ENCODE peak calls at places on chromosomes 6 and 20, in nine cellular contexts. P is PC-9; S is uterus; K is IMR-90; L is dorsolateral prefrontal cortex; C is A549; E is CD8-positive, alpha-beta T cell; W is cardiac muscle cell; D is RWPE1. J is an unnamed sample.

GRCh38 chr6:146153040-146153758 is 124.3 kb downstream of the GRM1 start:
- DNase-seq in L (no peak), K (no peak), W (no peak), C (no peak), E (no peak), P (no peak), D (no peak), S (no peak), J (no peak)

GRCh38 chr6:152503541-152503940 is 133.6 kb downstream of the SYNE1 start:
- DNase-seq in S (no peak), P (no peak), W (peak), K (peak), E (no peak), D (peak), C (no peak), L (no peak), J (no peak)

GRCh38 chr20:38414769-38415450 is 20.2 kb downstream of the SNHG17 start:
- DNase-seq in D (no peak), K (no peak), P (no peak), W (no peak), C (no peak), E (no peak), S (no peak), L (no peak), J (no peak)

GRCh38 chr6:132236744-132237143 is 164.5 kb downstream of the MOXD1 start:
- DNase-seq in W (no peak), E (no peak), K (peak), D (no peak), S (no peak), P (no peak), L (no peak), C (no peak), J (no peak)

GRCh38 chr6:142275146-142276006 is 26.4 kb upstream of the ADGRG6 start:
- DNase-seq in D (peak), W (peak), S (no peak), K (peak), L (no peak), P (no peak), E (no peak), C (no peak), J (no peak)

GRCh38 chr6:3915076-3915791 is 66.1 kb downstream of the FAM50B start:
- DNase-seq in D (no peak), P (no peak), W (no peak), E (no peak), S (no peak), C (no peak), K (no peak), L (no peak), J (no peak)

GRCh38 chr6:56999049-56999448 is 44.1 kb downstream of the BEND6 start:
- DNase-seq in C (no peak), L (no peak), W (no peak), S (no peak), P (no peak), K (no peak), D (no peak), E (no peak), J (no peak)

GRCh38 chr20:19723834-19724430 is 34.1 kb upstream of the RIN2 start:
- DNase-seq in E (no peak), P (no peak), K (no peak), C (no peak), D (no peak), S (no peak), L (no peak), W (no peak), J (no peak)

GRCh38 chr6:118867181-118867580 is 26.8 kb upstream of the ASF1A start:
- DNase-seq in C (no peak), E (no peak), W (no peak), K (peak), L (no peak), P (no peak), D (no peak), S (no peak), J (no peak)

GRCh38 chr20:50303573-50304500 is 113.2 kb downstream of the CEBPB start:
- DNase-seq in K (peak), L (no peak), P (no peak), C (no peak), D (no peak), S (peak), W (peak), E (no peak), J (peak)

GRCh38 chr6:165974817-165975216 is 192.8 kb downstream of the TBXT start:
- DNase-seq in L (no peak), E (no peak), S (no peak), C (no peak), K (no peak), W (no peak), P (no peak), D (no peak), J (no peak)

GRCh38 chr6:79570802-79571367 is 33.7 kb upstream of the LCA5 start:
- DNase-seq in P (no peak), D (peak), E (no peak), C (peak), L (no peak), S (no peak), K (peak), W (peak), J (no peak)

GRCh38 chr6:166851426-166851825 is 104.9 kb downstream of the RNASET2 start:
- DNase-seq in S (no peak), D (no peak), P (no peak), E (no peak), K (no peak), L (peak), C (no peak), W (no peak), J (no peak)

GRCh38 chr6:37024665-37025337 is 19.3 kb downstream of the FGD2 start:
- DNase-seq in L (no peak), D (peak), W (no peak), C (peak), P (peak), K (peak), S (no peak), E (no peak), J (no peak)

GRCh38 chr20:31476313-31476623 is 1.2 kb downstream of the REM1 start:
- DNase-seq in P (no peak), D (no peak), W (no peak), S (no peak), L (no peak), K (no peak), C (no peak), E (no peak), J (no peak)

GRCh38 chr20:62219992-62220665 is at the start of gene HRH3:
- DNase-seq in D (peak), K (no peak), E (peak), L (no peak), C (no peak), S (no peak), W (peak), P (peak), J (no peak)

GRCh38 chr20:51750037-51750769 is 18.0 kb downstream of the ATP9A start:
- DNase-seq in L (peak), D (peak), E (no peak), S (peak), C (peak), P (peak), K (peak), W (peak), J (peak)

GRCh38 chr6:169964440-169965212 is 213.2 kb downstream of the ERMARD start:
- DNase-seq in K (no peak), L (no peak), C (no peak), E (no peak), S (no peak), W (no peak), D (no peak), P (no peak), J (no peak)

GRCh38 chr6:95686858-95687257 is 109.5 kb downstream of the MANEA start:
- DNase-seq in K (no peak), S (no peak), C (no peak), D (no peak), E (no peak), P (no peak), L (no peak), W (no peak), J (no peak)

GRCh38 chr6:9710574-9710973 is 704.3 kb downstream of the TFAP2A start:
- DNase-seq in E (no peak), S (no peak), L (no peak), P (no peak), K (no peak), D (no peak), W (no peak), C (peak), J (no peak)

GRCh38 chr6:84027340-84028183 is 6.0 kb upstream of the MRAP2 start:
- DNase-seq in D (peak), S (no peak), W (peak), E (no peak), C (peak), K (peak), P (peak), L (no peak), J (no peak)

GRCh38 chr6:19210849-19211590 is 626.1 kb upstream of the ID4 start:
- DNase-seq in E (no peak), L (no peak), W (peak), P (no peak), D (no peak), C (peak), K (no peak), S (no peak), J (peak)

GRCh38 chr6:161489626-161490306 is 215.9 kb upstream of the AGPAT4 start:
- DNase-seq in P (no peak), L (no peak), W (no peak), E (no peak), D (no peak), K (no peak), S (no peak), C (no peak), J (no peak)

GRCh38 chr6:75381878-75382633 is 97.5 kb upstream of the TMEM30A start:
- DNase-seq in C (peak), S (no peak), P (no peak), K (no peak), E (no peak), D (no peak), L (no peak), W (peak), J (no peak)

DNA sequence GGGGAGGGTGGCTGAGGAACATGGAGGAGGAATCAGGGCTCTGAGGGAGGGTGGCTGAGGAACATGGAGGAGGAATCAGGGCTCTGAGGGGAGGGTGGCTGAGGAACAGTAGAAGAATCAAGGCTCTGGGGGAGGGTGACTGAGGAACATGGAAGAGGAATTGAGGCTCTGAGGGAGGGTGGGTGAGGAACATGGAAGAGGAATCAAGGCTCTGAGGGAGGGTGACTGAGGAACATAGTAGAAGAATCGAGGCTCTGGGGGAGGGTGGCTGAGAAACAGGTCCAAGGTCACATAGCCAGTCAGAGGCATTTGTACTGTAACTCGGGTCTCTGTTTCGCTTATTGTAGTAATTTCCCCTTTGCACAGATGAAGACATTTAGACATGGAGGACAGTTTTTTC is 164.8 kb downstream of the SOBP start:
- DNase-seq in S (no peak), L (no peak), W (no peak), P (no peak), K (no peak), E (no peak), C (no peak), D (no peak), J (no peak)
- H3K27ac ChIP-seq in S (no peak), L (no peak), W (no peak), P (no peak), K (no peak), E (no peak), C (no peak), D (no peak), J (no peak)

GRCh38 chr20:25499855-25500434 is 85.4 kb downstream of the NINL start:
- DNase-seq in P (no peak), K (no peak), W (no peak), S (no peak), E (no peak), C (no peak), L (no peak), D (no peak), J (no peak)
- TF ChIP-seq CTCF in P (no peak), K (no peak), W (no peak), S (no peak), E (no peak), C (no peak), L (no peak), D (no peak), J (no peak)

GRCh38 chr6:27468334-27468733 is 4.6 kb downstream of the ZNF184 start:
- DNase-seq in E (no peak), K (peak), S (no peak), P (no peak), W (no peak), L (no peak), C (no peak), D (no peak), J (no peak)
- H3K27ac ChIP-seq in E (no peak), K (no peak), S (no peak), P (no peak), W (no peak), L (no peak), C (no peak), D (no peak), J (no peak)

DNA sequence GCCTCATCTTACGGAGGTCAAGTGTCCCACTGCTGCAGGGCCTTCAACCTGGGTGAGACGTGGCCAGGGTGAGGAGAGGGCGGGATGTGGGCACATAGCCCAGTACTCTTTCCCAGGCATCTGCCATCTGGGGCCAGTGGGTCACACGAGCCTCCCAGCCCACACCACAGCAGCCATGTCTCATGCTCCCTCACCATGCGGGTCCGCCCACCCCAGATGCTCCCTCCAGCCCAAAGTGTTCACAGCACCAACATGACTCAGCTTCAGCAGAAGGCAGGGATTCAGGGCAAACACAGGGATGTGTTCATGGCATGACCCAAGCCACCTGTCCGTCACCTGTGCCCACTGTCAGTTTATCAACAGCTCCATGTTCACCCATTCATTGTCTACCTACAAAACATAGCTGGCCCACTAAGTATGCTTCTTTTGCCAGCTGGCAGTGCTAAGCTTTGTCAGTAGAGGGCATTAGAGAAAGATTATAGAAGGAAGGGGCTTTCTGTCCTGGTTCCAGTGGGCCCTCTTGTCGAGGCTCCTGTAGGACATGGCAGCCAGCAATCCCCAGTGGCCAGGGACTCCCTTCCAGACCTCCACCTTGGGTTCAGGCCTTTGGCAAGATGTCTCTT is 109.2 kb downstream of the FOXF2 start:
- DNase-seq in P (no peak), L (no peak), W (no peak), D (no peak), K (peak), C (no peak), S (no peak), E (no peak), J (no peak)
- TF ChIP-seq CTCF in P (no peak), L (no peak), W (no peak), D (no peak), K (no peak), C (no peak), S (no peak), E (no peak), J (no peak)